ENCODE peak calls at places on chromosome 12, in five cellular contexts. K is mucosa of descending colon, Y is dorsolateral prefrontal cortex, G is WERI-Rb-1, X is cardiac fibroblast. O is an unnamed sample.
A peak's percentile ranks its signal among the peaks of the same experiment; 100 is the strongest.

GRCh38 chr12:111438501-111438900 is 32.8 kb downstream of the SH2B3 start:
- DNase-seq in X (peak; percentile 61), G (no peak), K (peak; percentile 77), Y (no peak), O (peak; percentile 60)

GRCh38 chr12:47981496-47982260 is 18.3 kb downstream of the TMEM106C start:
- DNase-seq in X (no peak), Y (no peak), G (no peak), K (no peak), O (no peak)

GRCh38 chr12:132156926-132157325 is 12.7 kb downstream of the NOC4L start:
- DNase-seq in X (no peak), K (no peak), Y (no peak), G (no peak), O (no peak)

GRCh38 chr12:14691560-14691959 is 4.8 kb downstream of the GUCY2C start:
- DNase-seq in K (no peak), X (no peak), G (no peak), Y (peak; percentile 37), O (peak; percentile 3)

GRCh38 chr12:50166776-50167025 is 468 bp downstream of the CERS5 start:
- DNase-seq in X (no peak), K (peak; percentile 73), Y (no peak), G (no peak), O (no peak)

GRCh38 chr12:55068416-55069010 is 48.7 kb downstream of the NEUROD4 start:
- DNase-seq in Y (no peak), K (no peak), G (peak; percentile 88), X (peak; percentile 68), O (peak; percentile 64)

GRCh38 chr12:109597795-109598427 is 24.3 kb downstream of the MVK start:
- DNase-seq in G (peak; percentile 95), K (peak; percentile 83), Y (peak; percentile 92), X (peak; percentile 89), O (peak; percentile 77)

GRCh38 chr12:124420041-124420765 is 125.3 kb downstream of the RFLNA start:
- DNase-seq in G (no peak), K (no peak), X (no peak), Y (no peak), O (no peak)

GRCh38 chr12:110913119-110914056 is 7.0 kb downstream of the MYL2 start:
- DNase-seq in K (no peak), X (no peak), Y (no peak), G (no peak), O (no peak)

GRCh38 chr12:27334052-27334720 is 1.6 kb downstream of the BMAL2 start:
- DNase-seq in G (no peak), K (no peak), X (no peak), Y (no peak), O (no peak)

GRCh38 chr12:72747460-72747859 is 475.3 kb downstream of the TRHDE start:
- DNase-seq in G (no peak), X (no peak), Y (no peak), K (no peak), O (no peak)

GRCh38 chr12:130665753-130666152 is 50.3 kb downstream of the RIMBP2 start:
- DNase-seq in G (no peak), X (no peak), K (no peak), Y (no peak), O (no peak)

GRCh38 chr12:41008472-41008871 is 179.6 kb upstream of the PDZRN4 start:
- DNase-seq in X (no peak), K (no peak), Y (no peak), G (no peak), O (peak; percentile 16)

GRCh38 chr12:22037952-22038351 is 8.1 kb upstream of the CMAS start:
- DNase-seq in G (no peak), K (no peak), X (no peak), Y (no peak), O (no peak)

GRCh38 chr12:6280053-6280469 is 30.4 kb upstream of the PLEKHG6 start:
- DNase-seq in K (no peak), X (peak; percentile 92), Y (no peak), G (no peak), O (peak; percentile 93)

GRCh38 chr12:50642035-50642451 is 121.9 kb upstream of the ATF1 start:
- DNase-seq in K (no peak), Y (no peak), X (peak; percentile 59), G (no peak), O (peak; percentile 54)

GRCh38 chr12:112294793-112295192 is 87.4 kb downstream of the HECTD4 start:
- DNase-seq in G (peak; percentile 21), X (peak; percentile 42), Y (no peak), K (no peak), O (peak; percentile 34)

GRCh38 chr12:52971701-52972329 is 22.9 kb downstream of the KRT18 start:
- DNase-seq in G (no peak), Y (no peak), K (peak; percentile 60), X (peak; percentile 61), O (peak; percentile 45)

GRCh38 chr12:113991224-113992044 is 25.3 kb upstream of the RBM19 start:
- DNase-seq in K (no peak), G (no peak), Y (no peak), X (no peak), O (no peak)

GRCh38 chr12:106774808-106775524 is 484 bp downstream of the RIC8B start:
- DNase-seq in G (no peak), X (no peak), K (no peak), Y (no peak), O (no peak)

GRCh38 chr12:113289361-113289760 is 45.5 kb downstream of the SLC8B1 start:
- DNase-seq in G (no peak), Y (no peak), K (no peak), X (no peak), O (no peak)

GRCh38 chr12:108939594-108939993 is 59.7 kb downstream of the DAO start:
- DNase-seq in K (no peak), X (peak; percentile 20), G (peak; percentile 15), Y (no peak), O (peak; percentile 11)

GRCh38 chr12:3178671-3179413 is 101.7 kb downstream of the TSPAN9 start:
- DNase-seq in G (no peak), K (no peak), Y (no peak), X (no peak), O (no peak)

GRCh38 chr12:50595667-50596066 is 90.9 kb downstream of the DIP2B start:
- DNase-seq in G (no peak), Y (no peak), X (no peak), K (no peak), O (no peak)

GRCh38 chr12:79661629-79662028 is 29.1 kb downstream of the PAWR start:
- DNase-seq in G (no peak), Y (no peak), X (no peak), K (no peak), O (peak; percentile 36)

GRCh38 chr12:34298176-34298970 is 276.1 kb downstream of the ALG10 start:
- DNase-seq in Y (no peak), K (no peak), G (no peak), X (no peak), O (no peak)

GRCh38 chr12:24728366-24728765 is 220.5 kb downstream of the BCAT1 start:
- DNase-seq in G (no peak), X (peak; percentile 62), Y (no peak), K (no peak), O (peak; percentile 58)

GRCh38 chr12:109053382-109054123 is 1.2 kb downstream of the USP30 start:
- DNase-seq in X (no peak), G (peak; percentile 71), Y (no peak), K (no peak), O (peak; percentile 5)

GRCh38 chr12:108856170-108856427 is 1.3 kb downstream of the SSH1 start:
- DNase-seq in Y (no peak), K (peak; percentile 57), G (no peak), X (no peak), O (no peak)

GRCh38 chr12:14190694-14191093 is 174.8 kb upstream of the ATF7IP start:
- DNase-seq in Y (no peak), G (no peak), K (no peak), X (no peak), O (no peak)

GRCh38 chr12:57616383-57617101 is 5.3 kb downstream of the ARHGEF25 start:
- DNase-seq in Y (no peak), G (no peak), K (no peak), X (peak; percentile 50), O (peak; percentile 88)

GRCh38 chr12:12195516-12195915 is 71.3 kb downstream of the LRP6 start:
- DNase-seq in Y (no peak), X (no peak), K (no peak), G (no peak), O (no peak)

GRCh38 chr12:132593938-132594358 is 16.4 kb downstream of the LRCOL1 start:
- DNase-seq in G (peak; percentile 98), Y (peak; percentile 86), K (peak; percentile 96), X (peak; percentile 88), O (peak; percentile 94)

DNA sequence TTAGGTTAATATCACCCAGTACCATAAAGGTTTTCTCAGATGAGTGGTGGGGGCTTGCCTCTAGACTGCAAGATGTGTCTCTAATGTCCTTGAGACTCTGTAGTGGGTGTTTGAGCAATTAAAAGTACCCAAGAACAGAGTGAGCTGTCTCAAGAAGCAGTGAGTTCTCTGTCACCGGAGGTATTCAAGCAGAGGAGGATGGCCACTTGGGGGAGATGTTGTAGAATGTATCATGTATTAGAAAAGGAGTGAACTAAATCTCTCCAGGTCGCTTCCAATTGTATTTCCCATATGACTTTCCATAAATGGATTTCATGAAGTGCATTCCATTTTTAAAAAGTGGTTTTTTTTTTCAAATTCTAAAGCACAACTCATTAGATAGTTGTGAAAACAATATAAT is 35.0 kb downstream of the SLC17A8 start:
- DNase-seq in Y (no peak), K (no peak), X (peak; percentile 3), G (no peak), O (peak; percentile 25)
- TF ChIP-seq CTCF in Y (no peak), K (no peak), X (peak; percentile 1), G (no peak), O (peak; percentile 29)

DNA sequence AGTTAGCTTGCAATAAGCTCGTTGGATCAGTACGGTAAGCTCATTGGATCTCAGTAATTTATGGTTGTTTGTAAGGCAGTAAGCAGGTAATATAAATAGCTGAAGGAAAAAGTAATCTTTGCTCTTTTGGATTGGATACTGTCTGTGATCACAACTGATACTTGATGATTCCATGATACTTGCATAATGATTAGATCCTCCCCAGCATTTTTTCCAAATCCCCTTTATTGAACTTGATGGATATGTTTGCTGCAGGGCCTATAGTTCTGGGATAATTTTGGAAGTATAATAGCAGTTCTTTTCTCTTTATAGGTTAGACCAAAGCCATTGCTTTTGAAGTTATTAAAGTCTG is 5.2 kb downstream of the MDM2 start:
- DNase-seq in X (no peak), Y (no peak), K (no peak), G (no peak), O (no peak)
- H3K4me3 ChIP-seq in X (no peak overlapping the region), Y (no peak overlapping the region), K (no peak overlapping the region), G (no peak overlapping the region), O (no peak overlapping the region)

GRCh38 chr12:116737774-116738657 is at the start of the genes RNFT2 and SPRING1:
- DNase-seq in K (peak; percentile 99), Y (peak; percentile 100), X (peak; percentile 99), G (peak; percentile 99), O (peak; percentile 99)
- TF ChIP-seq CTCF in K (no peak), Y (peak; percentile 15), X (no peak), G (no peak), O (no peak)

DNA sequence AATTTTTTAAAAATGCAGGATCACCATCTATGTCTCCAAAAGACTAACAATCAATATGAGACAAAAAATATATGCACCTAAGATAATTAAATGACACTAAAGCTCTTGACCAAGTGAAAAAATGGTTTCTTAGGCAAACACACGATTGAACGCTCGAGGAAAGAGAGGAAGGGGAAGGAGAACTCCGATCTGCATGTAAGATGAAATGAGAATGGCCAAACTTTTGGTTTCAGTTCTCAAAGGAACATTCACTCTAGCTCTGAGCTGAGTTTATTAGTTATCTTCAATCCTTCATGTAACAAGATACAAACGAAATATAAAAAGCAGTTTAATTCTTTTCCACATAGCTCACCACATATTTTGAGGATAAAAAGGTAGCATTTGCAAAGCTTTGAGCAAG is 2.8 kb downstream of the DYRK4 start:
- DNase-seq in G (no peak), Y (no peak), X (no peak), K (no peak), O (no peak)
- H3K4me3 ChIP-seq in G (no peak overlapping the region), Y (no peak overlapping the region), X (no peak overlapping the region), K (no peak overlapping the region), O (no peak overlapping the region)